ENCODE peak calls at places on chromosomes 6 and 20, in five cellular contexts. V, L, F, M and J are unnamed samples.

GRCh38 chr6:8589941-8590676 is 154.8 kb upstream of the SLC35B3 start:
- DNase-seq in F (no peak), L (peak; percentile 47), V (peak; percentile 1), M (no peak), J (no peak)

GRCh38 chr6:160261991-160262718 is 3.5 kb upstream of the SLC22A2 start:
- DNase-seq in M (no peak), V (no peak), L (no peak), F (no peak), J (no peak)

GRCh38 chr6:27547157-27548075 is 74.5 kb upstream of the ZNF184 start:
- DNase-seq in F (no peak), L (peak; percentile 69), V (peak; percentile 70), M (no peak), J (no peak)

GRCh38 chr20:25196701-25197120 is 1.2 kb downstream of the ENTPD6 start:
- DNase-seq in V (peak; percentile 27), F (no peak), M (no peak), L (no peak), J (no peak)

GRCh38 chr6:168264593-168265335 is 54.8 kb downstream of the DACT2 start:
- DNase-seq in L (no peak), V (no peak), F (no peak), M (no peak), J (no peak)

GRCh38 chr6:95383878-95384277 is 193.5 kb upstream of the MANEA start:
- DNase-seq in M (no peak), L (no peak), V (no peak), F (no peak), J (no peak)

GRCh38 chr20:48783533-48784272 is 44.1 kb downstream of the PREX1 start:
- DNase-seq in L (no peak), F (no peak), M (peak; percentile 57), V (peak; percentile 76), J (no peak)

GRCh38 chr6:107154131-107154906 is 39.0 kb upstream of the BEND3 start:
- DNase-seq in V (no peak), M (no peak), F (peak; percentile 33), L (peak; percentile 34), J (no peak)

GRCh38 chr6:145801021-145801420 is 13.6 kb downstream of the FBXO30 start:
- DNase-seq in L (no peak), F (no peak), M (no peak), V (no peak), J (no peak)

GRCh38 chr20:48763183-48764030 is 64.4 kb downstream of the PREX1 start:
- DNase-seq in V (no peak), M (no peak), L (no peak), F (no peak), J (no peak)

GRCh38 chr6:111781055-111781708 is 92.1 kb downstream of the FYN start:
- DNase-seq in V (no peak), M (no peak), L (no peak), F (no peak), J (no peak)

GRCh38 chr20:58749979-58750378 is 57.4 kb downstream of the NPEPL1 start:
- DNase-seq in V (no peak), M (no peak), L (no peak), F (no peak), J (peak; percentile 75)

GRCh38 chr6:15299430-15300131 is 53.7 kb downstream of the JARID2 start:
- DNase-seq in V (peak; percentile 86), M (peak; percentile 55), L (no peak), F (no peak), J (no peak)

GRCh38 chr6:132673376-132674094 is 14.6 kb upstream of the TAAR1 start:
- DNase-seq in M (no peak), V (no peak), L (no peak), F (no peak), J (no peak)

GRCh38 chr6:109165392-109165964 is 70.2 kb downstream of the CEP57L1 start:
- DNase-seq in F (no peak), V (no peak), L (no peak), M (no peak), J (no peak)

GRCh38 chr20:17651761-17652388 is 30.2 kb downstream of the RRBP1 start:
- DNase-seq in F (no peak), V (peak; percentile 16), L (no peak), M (no peak), J (no peak)

GRCh38 chr20:63552481-63553249 is 1.3 kb upstream of the FNDC11 start:
- DNase-seq in V (peak; percentile 67), L (no peak), F (no peak), M (peak; percentile 79), J (no peak)

GRCh38 chr6:106470316-106470715 is 109.8 kb downstream of the CRYBG1 start:
- DNase-seq in L (no peak), M (no peak), F (no peak), V (no peak), J (no peak)

GRCh38 chr20:56967916-56968315 is 298.5 kb downstream of the BMP7 start:
- DNase-seq in M (no peak), F (no peak), L (peak; percentile 30), V (no peak), J (no peak)

GRCh38 chr20:7571521-7572065 is 368.7 kb downstream of the HAO1 start:
- DNase-seq in M (no peak), V (no peak), L (no peak), F (no peak), J (no peak)

GRCh38 chr6:114342826-114343781 is at the start of gene HS3ST5:
- DNase-seq in M (no peak), F (no peak), L (peak; percentile 91), V (peak; percentile 12), J (peak; percentile 86)

GRCh38 chr6:17103715-17104114 is 1.9 kb downstream of the STMND1 start:
- DNase-seq in M (no peak), V (no peak), L (no peak), F (no peak), J (no peak)

GRCh38 chr6:168600381-168600780 is 159.4 kb downstream of the SMOC2 start:
- DNase-seq in M (no peak), L (no peak), V (no peak), F (no peak), J (no peak)

GRCh38 chr6:15325540-15325955 is 79.7 kb downstream of the JARID2 start:
- DNase-seq in L (no peak), F (no peak), V (no peak), M (no peak), J (no peak)

GRCh38 chr6:81475646-81476045 is 276.8 kb downstream of the TENT5A start:
- DNase-seq in F (no peak), V (no peak), M (no peak), L (no peak), J (no peak)

GRCh38 chr6:136077834-136078576 is 172.1 kb downstream of the MTFR2 start:
- DNase-seq in F (no peak), M (no peak), V (no peak), L (no peak), J (no peak)

GRCh38 chr6:157668690-157669089 is 154.4 kb upstream of the SNX9 start:
- DNase-seq in L (no peak), V (no peak), M (no peak), F (peak; percentile 60), J (no peak)

GRCh38 chr6:157667211-157668033 is 155.6 kb upstream of the SNX9 start:
- DNase-seq in M (peak; percentile 41), L (peak; percentile 54), F (peak; percentile 49), V (peak; percentile 71), J (no peak)

GRCh38 chr6:157670466-157671186 is 152.4 kb upstream of the SNX9 start:
- DNase-seq in M (no peak), V (peak; percentile 15), F (no peak), L (no peak), J (no peak)

GRCh38 chr6:157668034-157668401 is 155.0 kb upstream of the SNX9 start:
- DNase-seq in F (no peak), V (no peak), M (no peak), L (no peak), J (no peak)

DNA sequence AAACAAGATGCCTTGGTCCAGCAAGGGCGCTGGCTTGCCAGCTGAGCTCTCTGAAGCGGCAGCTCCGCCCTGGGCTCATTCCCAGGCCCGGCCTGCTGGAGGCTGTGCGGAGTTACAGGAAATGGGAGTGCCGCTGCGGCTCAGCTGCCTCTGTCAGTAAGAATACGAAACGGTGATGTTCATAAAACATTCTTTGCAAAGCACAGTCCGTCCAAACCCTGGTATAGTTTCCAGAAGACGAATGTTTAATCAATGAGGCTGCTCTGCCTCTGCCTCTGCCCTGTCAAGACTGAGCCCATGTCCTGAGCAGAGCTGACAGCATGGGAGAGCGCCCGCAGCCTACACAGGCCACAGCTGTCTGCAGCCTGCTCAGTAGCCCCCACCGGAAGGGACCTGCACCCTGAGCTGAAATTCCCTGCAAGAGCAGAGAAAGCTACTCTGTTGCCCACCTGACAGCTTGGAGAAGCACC is 153.3 kb upstream of the SNX9 start:
- DNase-seq in M (no peak), V (peak; percentile 13), L (peak; percentile 69), F (peak; percentile 68), J (no peak)
- TF ChIP-seq CTCF in M (no peak), V (no peak), L (no peak), F (no peak), J (peak; percentile 46)

GRCh38 chr6:45721665-45722064 is 294.0 kb downstream of the CLIC5 start:
- DNase-seq in F (no peak), V (no peak), L (peak; percentile 57), M (no peak), J (no peak)
- TF ChIP-seq CTCF in F (no peak), V (no peak), L (no peak), M (no peak), J (no peak)

DNA sequence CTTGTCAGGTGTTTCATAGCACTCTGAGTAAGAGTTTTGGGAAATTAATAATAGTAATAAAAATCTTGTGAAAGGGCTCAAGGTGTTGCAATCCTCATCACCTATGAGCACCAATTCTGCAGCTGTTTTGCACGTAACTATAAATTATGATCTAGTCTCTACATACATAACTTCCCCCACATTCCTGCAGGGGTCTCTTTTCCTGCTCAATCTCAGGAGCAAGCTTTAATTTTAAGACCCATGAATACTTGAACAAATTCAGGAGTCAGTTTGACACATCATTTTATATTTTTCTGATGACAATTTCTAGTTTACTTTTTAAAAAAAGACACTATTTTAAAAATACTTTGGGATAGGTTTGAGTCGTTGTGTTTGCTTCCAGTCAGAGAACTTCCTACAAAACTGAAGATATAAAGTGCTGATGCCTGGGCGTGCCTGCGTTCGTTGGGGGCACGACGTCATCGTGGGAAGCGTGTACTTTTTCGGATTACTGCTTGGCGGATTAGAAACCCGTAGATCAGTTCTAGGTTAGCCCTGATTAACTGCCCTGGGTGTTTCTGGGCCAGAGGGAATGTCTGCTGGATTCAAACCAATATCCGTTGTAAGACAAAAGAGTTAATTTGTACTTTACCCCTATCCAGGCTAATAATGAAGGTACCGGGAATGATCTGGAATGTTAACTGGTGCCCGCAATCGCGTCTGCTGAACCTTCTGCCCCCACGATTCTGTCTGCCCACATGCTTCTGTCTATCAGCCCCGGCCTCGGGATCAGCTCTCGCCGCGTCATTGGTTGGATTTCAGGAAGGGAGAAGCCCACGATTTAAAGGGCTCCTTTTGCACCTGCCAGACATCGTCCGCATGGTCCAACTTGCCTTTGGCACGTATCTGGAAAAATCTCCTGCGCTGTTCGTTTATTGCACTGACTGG is 940 bp upstream of the E2F3 start:
- DNase-seq in L (peak; percentile 62), V (peak; percentile 67), M (peak; percentile 36), F (peak; percentile 76), J (no peak)
- TF ChIP-seq CTCF in L (peak; percentile 13), V (peak; percentile 16), M (no peak), F (no peak), J (peak; percentile 72)

DNA sequence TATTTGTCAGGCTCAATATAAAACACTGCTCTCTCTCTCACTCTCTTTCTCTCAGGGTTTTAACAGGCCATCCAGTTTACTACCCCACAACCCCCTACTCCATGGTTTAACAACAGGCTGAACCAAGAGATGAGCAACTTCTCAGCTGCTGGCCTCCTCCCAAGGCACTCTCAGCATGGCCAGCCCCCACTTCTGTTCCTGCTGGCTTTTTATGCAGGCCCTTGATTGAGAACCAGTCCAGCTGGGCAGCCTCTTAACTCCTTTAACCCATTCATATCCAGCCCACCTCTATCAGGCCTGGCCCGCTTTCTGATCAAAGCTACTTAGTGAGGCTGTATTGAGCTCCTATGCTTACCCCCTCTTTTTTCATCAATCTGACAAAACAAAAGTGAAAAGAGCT is 346.8 kb upstream of the POU3F2 start:
- DNase-seq in F (no peak), M (no peak), V (no peak), L (peak; percentile 46), J (no peak)
- TF ChIP-seq CTCF in F (no peak), M (no peak), V (no peak), L (no peak), J (no peak)